ENCODE peak calls at places on chromosome 14, in four cellular contexts. One of them, this sample, is unnamed. For H3K27me3, the result is how much of the 10 kb centered on the place peaks cover.

GRCh38 chr14:74424606-74425005 is 1.4 kb downstream of the SYNDIG1L start:
- DNase-seq in HepG2: no peak
- DNase-seq in stomach: no peak
- DNase-seq in IMR-90: no peak
- DNase-seq in this sample: no peak

GRCh38 chr14:58985786-58986185 is 202.7 kb upstream of the DAAM1 start:
- DNase-seq in stomach: no peak
- DNase-seq in IMR-90: no peak
- DNase-seq in HepG2: no peak
- DNase-seq in this sample: no peak

GRCh38 chr14:96027356-96028335 is 11.5 kb upstream of the C14orf132 start:
- DNase-seq in IMR-90: no peak
- DNase-seq in HepG2: no peak
- DNase-seq in stomach: no peak
- DNase-seq in this sample: no peak

GRCh38 chr14:71563754-71564153 is 368.5 kb upstream of the RGS6 start:
- DNase-seq in IMR-90: no peak
- DNase-seq in stomach: no peak
- DNase-seq in HepG2: no peak
- DNase-seq in this sample: no peak

GRCh38 chr14:98955036-98955740 is 316.8 kb downstream of the BCL11B start:
- DNase-seq in HepG2: no peak
- DNase-seq in stomach: no peak
- DNase-seq in IMR-90: no peak
- DNase-seq in this sample: no peak

GRCh38 chr14:80982711-80983110 is 27.3 kb downstream of the TSHR start:
- DNase-seq in IMR-90: no peak
- DNase-seq in HepG2: no peak
- DNase-seq in stomach: no peak
- DNase-seq in this sample: no peak

GRCh38 chr14:74614508-74615495 is 2.8 kb upstream of the LTBP2 start:
- DNase-seq in stomach: no peak
- DNase-seq in IMR-90: no peak
- DNase-seq in HepG2: no peak
- DNase-seq in this sample: no peak

GRCh38 chr14:101034986-101035385 is 131.5 kb upstream of the RTL1 start:
- DNase-seq in stomach: no peak
- DNase-seq in IMR-90: no peak
- DNase-seq in HepG2: no peak
- DNase-seq in this sample: no peak

GRCh38 chr14:96145116-96145864 is 59.3 kb upstream of the BDKRB2 start:
- DNase-seq in IMR-90: peak
- DNase-seq in stomach: no peak
- DNase-seq in HepG2: no peak
- DNase-seq in this sample: no peak

GRCh38 chr14:88255196-88255595 is 67.9 kb downstream of the KCNK10 start:
- DNase-seq in IMR-90: no peak
- DNase-seq in stomach: no peak
- DNase-seq in HepG2: no peak
- DNase-seq in this sample: no peak

GRCh38 chr14:57244103-57244502 is 24.6 kb downstream of the EXOC5 start:
- DNase-seq in IMR-90: no peak
- DNase-seq in HepG2: no peak
- DNase-seq in stomach: no peak
- DNase-seq in this sample: no peak

GRCh38 chr14:104106471-104106991 is 21.0 kb downstream of the ASPG start:
- DNase-seq in HepG2: no peak
- DNase-seq in stomach: no peak
- DNase-seq in IMR-90: no peak
- DNase-seq in this sample: peak

GRCh38 chr14:61876362-61877049 is 114.3 kb downstream of the SNAPC1 start:
- DNase-seq in HepG2: no peak
- DNase-seq in stomach: no peak
- DNase-seq in IMR-90: no peak
- DNase-seq in this sample: no peak

GRCh38 chr14:79989990-79990389 is 221.3 kb downstream of the DIO2 start:
- DNase-seq in HepG2: no peak
- DNase-seq in stomach: no peak
- DNase-seq in IMR-90: no peak
- DNase-seq in this sample: no peak

GRCh38 chr14:20714593-20715250 is 26.2 kb downstream of the ANG start:
- DNase-seq in stomach: peak
- DNase-seq in IMR-90: peak
- DNase-seq in HepG2: no peak
- DNase-seq in this sample: peak

GRCh38 chr14:74582910-74583581 is 29.0 kb downstream of the LTBP2 start:
- DNase-seq in IMR-90: peak
- DNase-seq in stomach: peak
- DNase-seq in HepG2: no peak
- DNase-seq in this sample: peak

GRCh38 chr14:51880810-51881580 is 20.6 kb downstream of the GNG2 start:
- DNase-seq in IMR-90: no peak
- DNase-seq in stomach: no peak
- DNase-seq in HepG2: no peak
- DNase-seq in this sample: no peak

GRCh38 chr14:89540009-89540829 is 123.2 kb upstream of the FOXN3 start:
- DNase-seq in stomach: no peak
- DNase-seq in IMR-90: peak
- DNase-seq in HepG2: peak
- DNase-seq in this sample: no peak

GRCh38 chr14:96745500-96746051 is 51.6 kb upstream of the VRK1 start:
- DNase-seq in stomach: no peak
- DNase-seq in HepG2: no peak
- DNase-seq in IMR-90: no peak
- DNase-seq in this sample: no peak

GRCh38 chr14:74891870-74892269 is 10.2 kb downstream of the DLST start:
- DNase-seq in IMR-90: peak
- DNase-seq in HepG2: no peak
- DNase-seq in stomach: no peak
- DNase-seq in this sample: no peak

GRCh38 chr14:43901950-43902349 is 605.1 kb downstream of the FSCB start:
- DNase-seq in IMR-90: no peak
- DNase-seq in HepG2: peak
- DNase-seq in stomach: no peak
- DNase-seq in this sample: no peak

GRCh38 chr14:79177106-79177505 is 1006.9 kb downstream of the NRXN3 start:
- DNase-seq in HepG2: no peak
- DNase-seq in IMR-90: no peak
- DNase-seq in stomach: no peak
- DNase-seq in this sample: no peak

GRCh38 chr14:67722293-67722692 is 20.6 kb downstream of the RDH12 start:
- DNase-seq in stomach: peak
- DNase-seq in HepG2: no peak
- DNase-seq in IMR-90: peak
- DNase-seq in this sample: peak

GRCh38 chr14:68596211-68596610 is 196.7 kb downstream of the ZFP36L1 start:
- DNase-seq in IMR-90: no peak
- DNase-seq in stomach: no peak
- DNase-seq in HepG2: no peak
- DNase-seq in this sample: no peak

GRCh38 chr14:25463475-25463874 is 413.5 kb upstream of the STXBP6 start:
- DNase-seq in HepG2: no peak
- DNase-seq in stomach: no peak
- DNase-seq in IMR-90: no peak
- DNase-seq in this sample: no peak

GRCh38 chr14:38310420-38310995 is 54.6 kb upstream of the CLEC14A start:
- DNase-seq in IMR-90: no peak
- DNase-seq in stomach: no peak
- DNase-seq in HepG2: no peak
- DNase-seq in this sample: no peak

GRCh38 chr14:68674538-68675232 is 118.2 kb downstream of the ZFP36L1 start:
- DNase-seq in HepG2: no peak
- DNase-seq in stomach: no peak
- DNase-seq in IMR-90: no peak
- DNase-seq in this sample: no peak

GRCh38 chr14:20516921-20517320 is 11.6 kb downstream of the RNASE10 start:
- DNase-seq in IMR-90: peak
- DNase-seq in HepG2: no peak
- DNase-seq in stomach: no peak
- DNase-seq in this sample: no peak

GRCh38 chr14:61838661-61839060 is 76.4 kb downstream of the SNAPC1 start:
- DNase-seq in stomach: no peak
- DNase-seq in HepG2: no peak
- DNase-seq in IMR-90: peak
- DNase-seq in this sample: no peak

GRCh38 chr14:61812347-61813100 is 50.3 kb downstream of the SNAPC1 start:
- DNase-seq in HepG2: no peak
- DNase-seq in IMR-90: no peak
- DNase-seq in stomach: no peak
- DNase-seq in this sample: no peak

GRCh38 chr14:94821705-94822104 is 51.8 kb upstream of the GSC start:
- DNase-seq in HepG2: no peak
- DNase-seq in IMR-90: no peak
- DNase-seq in stomach: no peak
- DNase-seq in this sample: no peak

GRCh38 chr14:79598339-79598738 is 613.0 kb downstream of the DIO2 start:
- DNase-seq in HepG2: no peak
- DNase-seq in stomach: no peak
- DNase-seq in IMR-90: peak
- DNase-seq in this sample: no peak

GRCh38 chr14:34465069-34465859 is 3.2 kb upstream of the SPTSSA start:
- DNase-seq in HepG2: peak
- DNase-seq in stomach: no peak
- DNase-seq in IMR-90: peak
- DNase-seq in this sample: no peak

GRCh38 chr14:46580941-46581671 is 70.5 kb downstream of the RPL10L start:
- DNase-seq in HepG2: peak
- DNase-seq in IMR-90: no peak
- DNase-seq in stomach: no peak
- DNase-seq in this sample: no peak

GRCh38 chr14:66624319-66624937 is 116.5 kb downstream of the GPHN start:
- DNase-seq in stomach: peak
- DNase-seq in HepG2: peak
- DNase-seq in IMR-90: peak
- DNase-seq in this sample: peak

DNA sequence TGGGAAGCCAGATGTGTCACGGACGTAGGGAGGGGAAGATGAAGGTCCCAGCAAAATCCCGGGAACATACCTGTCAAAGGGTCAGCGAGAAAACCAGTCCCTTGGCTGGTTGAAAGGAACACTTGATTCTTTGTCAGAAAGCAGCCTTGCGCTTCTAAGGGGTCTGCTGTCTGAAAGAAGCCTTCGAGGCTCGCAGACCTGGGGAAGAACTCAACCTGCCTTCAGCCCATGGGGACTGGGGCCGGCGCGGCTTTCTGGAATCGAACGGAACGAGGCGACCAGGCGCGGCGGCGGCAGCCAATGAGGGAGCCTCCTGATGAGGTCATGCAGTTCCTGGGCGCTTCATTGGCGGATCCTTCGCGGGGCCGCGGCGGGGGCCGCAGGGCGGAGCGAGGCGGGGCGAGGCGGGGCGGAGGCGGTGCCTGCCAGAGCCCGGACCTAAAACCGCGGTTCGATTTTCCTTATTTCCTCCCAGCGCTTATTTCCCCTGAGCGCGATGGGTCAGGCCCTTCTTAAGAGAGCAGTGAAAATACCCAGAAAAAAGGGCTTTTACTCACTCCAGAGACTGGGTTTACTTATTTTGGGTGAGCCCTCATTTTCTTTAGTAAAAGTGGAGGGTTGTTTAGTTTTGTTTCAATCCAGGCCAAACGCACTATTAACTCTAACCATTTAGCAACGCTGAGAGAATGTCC is 11.8 kb upstream of the TTC7B start:
- DNase-seq in stomach: peak
- DNase-seq in IMR-90: peak
- DNase-seq in HepG2: peak
- DNase-seq in this sample: peak
- H3K4me3 ChIP-seq in stomach: peak
- H3K4me3 ChIP-seq in IMR-90: peak
- H3K4me3 ChIP-seq in HepG2: peak
- H3K4me3 ChIP-seq in this sample: no peak

GRCh38 chr14:105252552-105253328 is 4.4 kb downstream of the BTBD6 start:
- DNase-seq in IMR-90: no peak
- DNase-seq in HepG2: no peak
- DNase-seq in stomach: no peak
- DNase-seq in this sample: no peak
- TF ChIP-seq POLR2A in IMR-90: no peak
- TF ChIP-seq POLR2A in HepG2: no peak
- TF ChIP-seq POLR2A in stomach: no peak
- TF ChIP-seq POLR2A in this sample: no peak

DNA sequence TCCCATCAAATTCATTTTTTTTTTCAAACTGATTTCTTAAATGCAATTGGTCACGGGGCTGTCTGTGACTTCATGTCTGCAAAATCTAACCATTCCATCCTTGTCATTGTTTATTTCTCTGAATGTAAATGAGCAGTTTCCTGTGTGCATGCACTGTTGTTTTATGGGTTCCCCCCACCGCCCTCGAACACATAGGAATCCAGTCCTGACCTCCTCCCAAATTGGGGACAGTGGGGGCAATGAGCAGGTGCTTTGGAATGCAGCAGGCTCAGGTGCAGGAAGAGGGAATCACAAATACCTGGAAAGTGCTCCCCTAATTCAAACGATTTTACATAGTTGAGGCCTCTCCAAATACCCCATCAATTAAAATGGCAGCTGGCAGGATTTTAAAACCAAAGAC is 62.6 kb upstream of the ESRRB start:
- DNase-seq in IMR-90: no peak
- DNase-seq in HepG2: no peak
- DNase-seq in stomach: no peak
- DNase-seq in this sample: no peak
- H3K27me3 ChIP-seq in IMR-90: under half
- H3K27me3 ChIP-seq in HepG2: under half
- H3K27me3 ChIP-seq in stomach: under half
- H3K27me3 ChIP-seq in this sample: under half

GRCh38 chr14:103090481-103091020 is 4.0 kb upstream of the EXOC3L4 start:
- DNase-seq in stomach: no peak
- DNase-seq in HepG2: no peak
- DNase-seq in IMR-90: no peak
- DNase-seq in this sample: no peak

GRCh38 chr14:103093856-103094405 is 594 bp upstream of the EXOC3L4 start:
- DNase-seq in IMR-90: no peak
- DNase-seq in HepG2: no peak
- DNase-seq in stomach: no peak
- DNase-seq in this sample: no peak

GRCh38 chr14:103091041-103091882 is 3.3 kb upstream of the EXOC3L4 start:
- DNase-seq in HepG2: no peak
- DNase-seq in IMR-90: peak
- DNase-seq in stomach: peak
- DNase-seq in this sample: peak

GRCh38 chr14:103089386-103090335 is 4.9 kb upstream of the EXOC3L4 start:
- DNase-seq in IMR-90: no peak
- DNase-seq in stomach: no peak
- DNase-seq in HepG2: no peak
- DNase-seq in this sample: no peak

GRCh38 chr14:103091883-103092222 is 2.7 kb upstream of the EXOC3L4 start:
- DNase-seq in IMR-90: no peak
- DNase-seq in stomach: no peak
- DNase-seq in HepG2: no peak
- DNase-seq in this sample: no peak
- H3K4me3 ChIP-seq in IMR-90: peak
- H3K4me3 ChIP-seq in stomach: peak
- H3K4me3 ChIP-seq in HepG2: peak
- H3K4me3 ChIP-seq in this sample: peak

GRCh38 chr14:45083979-45084722 is at the start of gene PRPF39:
- DNase-seq in HepG2: peak
- DNase-seq in stomach: peak
- DNase-seq in IMR-90: peak
- DNase-seq in this sample: peak
- TF ChIP-seq POLR2A in HepG2: peak
- TF ChIP-seq POLR2A in stomach: peak
- TF ChIP-seq POLR2A in IMR-90: peak
- TF ChIP-seq POLR2A in this sample: peak

GRCh38 chr14:102512713-102513373 is 3.3 kb upstream of the ANKRD9 start:
- DNase-seq in IMR-90: no peak
- DNase-seq in HepG2: no peak
- DNase-seq in stomach: no peak
- DNase-seq in this sample: no peak
- H3K27me3 ChIP-seq in IMR-90: under half
- H3K27me3 ChIP-seq in HepG2: under half
- H3K27me3 ChIP-seq in stomach: under half
- H3K27me3 ChIP-seq in this sample: under half